ENCODE peak calls at places on chromosome 11, in five cellular contexts. M, T, L, K and U are unnamed samples. For H3K27me3 and H3K4me1, the result is how much of the 10 kb centered on the place peaks cover.

GRCh38 chr11:46295312-46295995 is 18.0 kb downstream of the CREB3L1 start:
- DNase-seq in K (peak), M (peak), L (peak), T (no peak), U (peak)

GRCh38 chr11:76371170-76371569 is 9.8 kb downstream of the THAP12 start:
- DNase-seq in M (no peak), T (peak), K (peak), L (no peak), U (no peak)

GRCh38 chr11:17978553-17979287 is 34.1 kb downstream of the SERGEF start:
- DNase-seq in K (peak), L (peak), T (peak), M (peak), U (peak)

GRCh38 chr11:95419915-95420314 is 188.9 kb upstream of the SESN3 start:
- DNase-seq in T (peak), L (no peak), M (no peak), K (peak), U (no peak)

GRCh38 chr11:71214553-71215371 is 37.6 kb downstream of the SHANK2 start:
- DNase-seq in T (no peak), K (no peak), M (no peak), L (no peak), U (no peak)

GRCh38 chr11:95081412-95081811 is 8.2 kb upstream of the ENDOD1 start:
- DNase-seq in K (no peak), M (no peak), L (no peak), T (no peak), U (peak)

GRCh38 chr11:76836613-76837291 is 24.0 kb upstream of the ACER3 start:
- DNase-seq in L (peak), K (no peak), M (no peak), T (no peak), U (no peak)

GRCh38 chr11:108606070-108606469 is 12.5 kb upstream of the EXPH5 start:
- DNase-seq in K (no peak), T (no peak), L (no peak), M (no peak), U (peak)

GRCh38 chr11:134482865-134483264 is 70.8 kb upstream of the B3GAT1 start:
- DNase-seq in M (no peak), K (no peak), T (no peak), L (no peak), U (no peak)

GRCh38 chr11:111299111-111300026 is 1.0 kb downstream of the POU2AF3 start:
- DNase-seq in M (peak), L (peak), T (peak), K (peak), U (no peak)

GRCh38 chr11:8719260-8720190 is 36.9 kb downstream of the RPL27A start:
- DNase-seq in K (peak), T (peak), M (no peak), L (peak), U (peak)

GRCh38 chr11:125300791-125301218 is 136.3 kb downstream of the PKNOX2 start:
- DNase-seq in M (no peak), K (peak), T (peak), L (no peak), U (peak)
- H3K27ac ChIP-seq in M (no peak), K (peak), T (no peak), L (no peak), U (no peak)

GRCh38 chr11:44221992-44222391 is 87.9 kb downstream of the ALX4 start:
- DNase-seq in K (no peak), M (no peak), T (no peak), L (no peak), U (no peak)
- H3K27me3 ChIP-seq in K (under half), M (under half), T (under half), L (under half), U (under half)

GRCh38 chr11:69229521-69229920 is 64.4 kb upstream of the MYEOV start:
- DNase-seq in K (no peak), T (no peak), M (no peak), L (no peak), U (no peak)
- H3K4me1 ChIP-seq in K (under half), T (under half), M (under half), L (under half), U (under half)

GRCh38 chr11:114164546-114164945 is 105.0 kb downstream of the ZBTB16 start:
- DNase-seq in L (no peak), M (no peak), T (no peak), K (no peak), U (no peak)

GRCh38 chr11:114163231-114163631 is 103.7 kb downstream of the ZBTB16 start:
- DNase-seq in M (no peak), L (no peak), K (peak), T (peak), U (no peak)

GRCh38 chr11:114165326-114166230 is 106.1 kb downstream of the ZBTB16 start:
- DNase-seq in K (no peak), M (no peak), T (no peak), L (peak), U (no peak)

GRCh38 chr11:114162719-114163123 is 103.2 kb downstream of the ZBTB16 start:
- DNase-seq in K (peak), L (peak), M (peak), T (peak), U (peak)

GRCh38 chr11:114163830-114164401 is 104.4 kb downstream of the ZBTB16 start:
- DNase-seq in M (no peak), T (no peak), K (peak), L (peak), U (no peak)
- H3K27ac ChIP-seq in M (no peak), T (no peak), K (peak), L (peak), U (no peak)

GRCh38 chr11:68978626-68978930 is 2.2 kb downstream of the MRGPRD start:
- DNase-seq in K (peak), M (no peak), L (peak), T (no peak), U (no peak)

GRCh38 chr11:68978931-68979591 is 1.7 kb downstream of the MRGPRD start:
- DNase-seq in L (peak), T (no peak), M (no peak), K (peak), U (no peak)

GRCh38 chr11:68979931-68980775 is 633 bp downstream of the MRGPRD start:
- DNase-seq in L (peak), K (peak), T (no peak), M (no peak), U (no peak)

GRCh38 chr11:68982134-68982533 is 1.3 kb upstream of the MRGPRD start:
- DNase-seq in L (no peak), T (no peak), K (no peak), M (no peak), U (no peak)

DNA sequence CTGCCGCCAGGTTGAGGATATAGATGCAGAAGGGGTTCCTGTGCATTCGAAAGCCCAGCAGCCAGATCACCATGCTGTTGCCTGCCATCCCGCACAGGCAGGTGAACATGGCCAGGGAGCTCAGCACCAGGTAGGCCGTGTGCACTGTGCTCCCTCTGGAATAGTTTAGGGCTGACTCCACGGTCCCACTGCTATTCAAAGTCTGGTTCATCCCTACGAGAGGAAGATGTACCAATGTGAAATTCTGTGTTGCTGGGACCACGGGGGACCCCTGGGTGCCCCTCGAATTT is at the start of gene MRGPRD:
- DNase-seq in L (no peak), K (no peak), T (no peak), M (no peak), U (no peak)
- H3K27me3 ChIP-seq in L (under half), K (under half), T (under half), M (under half), U (under half)

GRCh38 chr11:62544521-62545436 is 1.8 kb downstream of the AHNAK start:
- DNase-seq in M (no peak), T (peak), K (peak), L (peak), U (no peak)
- H3K4me1 ChIP-seq in M (under half), T (half or more), K (half or more), L (half or more), U (under half)

DNA sequence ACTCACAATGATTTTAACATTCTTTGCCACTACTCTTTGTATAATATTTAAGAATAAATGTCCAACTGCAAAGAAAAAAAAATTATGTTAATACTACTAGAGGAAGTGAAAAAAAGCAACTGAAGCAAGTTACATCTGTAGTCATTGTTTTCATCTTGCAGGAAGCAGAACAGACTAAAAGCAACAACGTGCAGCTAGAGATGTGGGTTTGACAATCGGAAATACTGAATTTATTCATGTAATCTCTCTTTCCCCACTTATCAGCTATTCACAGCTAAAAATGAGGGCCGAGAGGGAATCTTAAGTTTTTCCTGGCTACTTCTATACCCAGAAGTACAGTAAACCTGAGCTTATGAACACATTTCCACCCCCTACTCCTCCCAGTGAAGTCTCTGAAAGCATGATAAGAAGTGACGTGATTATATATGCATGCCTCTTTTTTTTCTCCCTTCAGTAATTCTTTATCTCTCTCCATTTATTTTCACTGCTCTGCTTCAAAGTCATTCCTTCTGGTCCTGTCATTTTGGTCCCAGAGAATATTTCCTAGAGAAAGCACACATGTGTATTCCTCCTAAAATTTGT is 116.5 kb downstream of the SPON1 start:
- DNase-seq in L (no peak), M (no peak), T (no peak), K (no peak), U (no peak)
- H3K27ac ChIP-seq in L (no peak), M (no peak), T (no peak), K (no peak), U (no peak)